ENCODE peak calls at places on chromosomes 16 and 17, in nine cellular contexts. E is nephron progenitor cell; W is MCF 10A; U is foreskin fibroblast; O is RWPE1; D is CD8-positive, alpha-beta T cell; S is GM10248; Y is AG09309; M is ascending aorta. F is an unnamed sample.

GRCh38 chr17:78789663-78790181 is 7.6 kb upstream of the CYTH1 start:
- DNase-seq in E (no peak), W (no peak), U (peak), O (no peak), D (peak), S (no peak), Y (peak), M (no peak), F (no peak)

GRCh38 chr17:61285483-61286320 is 113.9 kb upstream of the TBX2 start:
- DNase-seq in E (no peak), W (peak), U (peak), O (no peak), D (no peak), S (no peak), Y (peak), M (no peak), F (no peak)

GRCh38 chr17:27898096-27898495 is 4.9 kb upstream of the LYRM9 start:
- DNase-seq in E (no peak), W (no peak), U (no peak), O (no peak), D (no peak), S (no peak), Y (no peak), M (no peak), F (no peak)

GRCh38 chr17:44878627-44879221 is 20.5 kb downstream of the EFTUD2 start:
- DNase-seq in E (peak), W (peak), U (peak), O (peak), D (no peak), S (peak), Y (no peak), M (no peak), F (no peak)

GRCh38 chr16:51146256-51146924 is 4.7 kb downstream of the SALL1 start:
- DNase-seq in E (no peak), W (no peak), U (no peak), O (no peak), D (no peak), S (no peak), Y (no peak), M (no peak), F (no peak)

GRCh38 chr17:46727572-46728348 is 90.7 kb downstream of the WNT3 start:
- DNase-seq in E (no peak), W (no peak), U (peak), O (peak), D (no peak), S (no peak), Y (peak), M (no peak), F (no peak)

GRCh38 chr17:51365090-51365489 is 104.7 kb downstream of the UTP18 start:
- DNase-seq in E (no peak), W (no peak), U (no peak), O (no peak), D (no peak), S (no peak), Y (no peak), M (no peak), F (no peak)

GRCh38 chr16:65249768-65250167 is 127.9 kb upstream of the CDH11 start:
- DNase-seq in E (peak), W (no peak), U (no peak), O (no peak), D (no peak), S (no peak), Y (no peak), M (peak), F (no peak)

GRCh38 chr17:50184611-50185398 is 16.6 kb downstream of the COL1A1 start:
- DNase-seq in E (no peak), W (peak), U (peak), O (peak), D (no peak), S (peak), Y (no peak), M (peak), F (no peak)

GRCh38 chr17:15091825-15092224 is 173.3 kb downstream of the PMP22 start:
- DNase-seq in E (no peak), W (peak), U (no peak), O (peak), D (no peak), S (no peak), Y (no peak), M (no peak), F (no peak)
- TF ChIP-seq CTCF in E (no peak), W (peak), U (peak), O (peak), D (no peak), S (no peak), Y (peak), M (no peak), F (no peak)

GRCh38 chr17:67474081-67474661 is 97.1 kb downstream of the PITPNC1 start:
- DNase-seq in E (no peak), W (peak), U (peak), O (no peak), D (peak), S (no peak), Y (peak), M (no peak), F (no peak)
- TF ChIP-seq CTCF in E (no peak), W (no peak), U (no peak), O (no peak), D (no peak), S (no peak), Y (peak), M (no peak), F (no peak)

GRCh38 chr16:18059577-18059976 is 277.0 kb downstream of the NPIPA8 start:
- DNase-seq in E (no peak), W (no peak), U (no peak), O (no peak), D (no peak), S (no peak), Y (no peak), M (no peak), F (no peak)

GRCh38 chr16:18059089-18059488 is 277.4 kb downstream of the NPIPA8 start:
- DNase-seq in E (no peak), W (no peak), U (no peak), O (no peak), D (no peak), S (no peak), Y (no peak), M (no peak), F (no peak)

GRCh38 chr16:18068477-18068876 is 268.1 kb downstream of the NPIPA8 start:
- DNase-seq in E (no peak), W (no peak), U (no peak), O (no peak), D (no peak), S (no peak), Y (no peak), M (no peak), F (no peak)

DNA sequence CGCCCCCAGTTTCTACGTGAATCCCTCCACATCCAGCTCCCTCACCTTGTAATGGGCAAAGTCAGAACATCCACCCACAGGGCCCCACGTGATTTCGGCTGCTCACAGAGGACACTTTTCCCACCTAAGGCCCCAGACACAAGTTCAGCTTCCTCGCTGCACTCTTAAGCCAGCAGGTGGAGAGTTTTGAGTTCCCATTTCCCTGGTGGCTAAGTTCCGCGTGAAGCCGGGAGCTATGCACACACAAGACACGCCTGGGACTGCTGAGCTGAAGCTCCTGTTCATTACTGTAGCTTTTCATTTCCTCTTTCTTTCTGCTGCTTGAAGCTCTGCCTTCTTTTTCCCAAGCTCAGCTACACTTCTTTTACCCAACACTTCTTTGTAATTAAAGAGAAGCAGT is 273.8 kb downstream of the NPIPA8 start:
- DNase-seq in E (no peak), W (no peak), U (no peak), O (no peak), D (no peak), S (no peak), Y (no peak), M (no peak), F (no peak)
- TF ChIP-seq CTCF in E (no peak), W (no peak), U (no peak), O (no peak), D (no peak), S (no peak), Y (no peak), M (no peak), F (no peak)

GRCh38 chr17:16419074-16419928 is 3.9 kb downstream of the TRPV2 start:
- DNase-seq in E (no peak), W (peak), U (peak), O (peak), D (no peak), S (peak), Y (peak), M (no peak), F (no peak)

GRCh38 chr17:16418684-16419066 is 3.3 kb downstream of the TRPV2 start:
- DNase-seq in E (no peak), W (no peak), U (no peak), O (no peak), D (no peak), S (no peak), Y (no peak), M (no peak), F (no peak)

GRCh38 chr17:16417896-16418683 is 2.7 kb downstream of the TRPV2 start:
- DNase-seq in E (no peak), W (no peak), U (no peak), O (no peak), D (no peak), S (no peak), Y (no peak), M (no peak), F (no peak)

GRCh38 chr17:16417399-16417798 is 2.0 kb downstream of the TRPV2 start:
- DNase-seq in E (no peak), W (no peak), U (no peak), O (no peak), D (no peak), S (no peak), Y (no peak), M (no peak), F (no peak)

DNA sequence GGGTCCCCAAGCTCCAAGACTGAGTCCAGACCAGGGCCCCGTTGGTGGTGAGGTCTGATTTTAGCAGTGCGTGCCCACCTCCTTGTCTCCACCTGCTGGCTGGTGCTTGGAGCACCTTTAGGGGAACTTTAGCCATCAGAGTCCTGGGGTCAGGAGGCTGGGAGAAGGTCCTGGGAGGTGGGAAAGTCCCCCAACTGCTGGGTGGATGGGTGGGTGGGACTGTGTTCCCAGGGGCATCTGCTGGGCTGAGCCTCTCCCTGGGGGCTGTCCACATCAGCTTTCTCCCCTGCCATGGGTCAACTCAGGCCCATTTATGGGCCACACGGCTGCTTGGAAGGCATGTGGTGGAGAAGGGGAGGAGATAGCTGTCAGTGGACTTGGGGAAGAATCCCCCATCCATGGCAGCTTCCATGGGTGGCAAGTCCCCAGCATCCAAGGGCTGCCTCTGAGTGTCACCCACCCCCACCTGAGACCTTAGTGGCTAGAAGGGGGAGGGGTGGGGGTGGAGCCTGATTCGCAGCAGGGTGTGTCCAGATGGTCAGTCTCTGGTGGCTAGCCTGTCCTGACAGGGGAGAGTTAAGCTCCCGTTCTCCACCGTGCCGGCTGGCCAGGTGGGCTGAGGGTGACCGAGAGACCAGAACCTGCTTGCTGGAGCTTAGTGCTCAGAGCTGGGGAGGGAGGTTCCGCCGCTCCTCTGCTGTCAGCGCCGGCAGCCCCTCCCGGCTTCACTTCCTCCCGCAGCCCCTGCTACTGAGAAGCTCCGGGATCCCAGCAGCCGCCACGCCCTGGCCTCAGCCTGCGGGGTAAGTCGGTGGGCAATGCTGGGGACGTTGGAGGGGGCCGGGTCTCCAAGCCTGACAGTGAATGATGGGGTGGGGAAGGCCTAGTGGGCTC is at the start of gene TRPV2:
- DNase-seq in E (peak), W (peak), U (no peak), O (no peak), D (peak), S (peak), Y (no peak), M (no peak), F (peak)
- TF ChIP-seq CTCF in E (no peak), W (no peak), U (no peak), O (no peak), D (peak), S (peak), Y (peak), M (no peak), F (peak)

GRCh38 chr16:88763502-88764053 is 21.4 kb downstream of the PIEZO1 start:
- DNase-seq in E (peak), W (no peak), U (no peak), O (no peak), D (no peak), S (no peak), Y (no peak), M (no peak), F (no peak)
- TF ChIP-seq CTCF in E (no peak), W (no peak), U (no peak), O (no peak), D (no peak), S (no peak), Y (no peak), M (no peak), F (no peak)

DNA sequence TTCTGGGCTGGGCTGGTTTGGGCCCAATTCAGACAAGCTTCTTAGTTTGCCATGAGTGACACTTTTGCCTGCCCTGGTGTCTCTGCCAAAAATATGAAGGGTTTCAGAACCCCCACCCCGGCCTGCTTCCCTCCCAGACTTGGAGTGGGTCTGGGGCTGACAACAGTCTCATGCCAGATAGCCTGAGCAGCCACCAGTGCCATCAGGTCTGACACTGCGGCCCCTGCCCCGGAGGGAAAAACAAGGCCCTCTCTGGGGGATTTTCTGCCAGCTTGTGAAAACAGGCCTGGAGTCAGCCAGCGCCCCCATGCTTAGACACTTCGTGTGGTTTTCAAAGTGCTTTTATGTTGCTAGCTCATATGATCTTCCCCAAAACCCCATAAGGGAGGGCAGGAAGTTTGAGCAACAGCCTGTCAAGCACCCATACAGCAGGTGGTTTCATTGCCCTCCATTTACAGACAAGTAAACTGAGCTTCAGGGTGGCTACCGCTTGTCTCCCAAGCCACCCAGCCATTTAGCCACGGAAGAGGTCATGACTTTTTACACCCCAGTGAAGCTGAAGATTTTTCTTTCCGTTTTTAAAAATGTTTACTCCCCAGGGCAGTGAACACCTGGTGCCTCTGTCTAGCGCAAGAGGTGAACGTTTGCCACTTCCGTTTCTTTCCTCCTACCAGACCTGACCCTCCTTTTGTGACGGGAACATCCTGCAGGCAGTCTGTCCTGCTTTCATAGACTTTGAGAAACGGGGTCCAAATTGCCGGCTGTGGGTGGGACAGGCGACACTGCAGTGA is 300.6 kb downstream of the SEC14L1 start:
- DNase-seq in E (no peak), W (no peak), U (no peak), O (no peak), D (peak), S (peak), Y (no peak), M (no peak), F (peak)
- TF ChIP-seq CTCF in E (no peak), W (no peak), U (no peak), O (no peak), D (no peak), S (peak), Y (no peak), M (no peak), F (no peak)

DNA sequence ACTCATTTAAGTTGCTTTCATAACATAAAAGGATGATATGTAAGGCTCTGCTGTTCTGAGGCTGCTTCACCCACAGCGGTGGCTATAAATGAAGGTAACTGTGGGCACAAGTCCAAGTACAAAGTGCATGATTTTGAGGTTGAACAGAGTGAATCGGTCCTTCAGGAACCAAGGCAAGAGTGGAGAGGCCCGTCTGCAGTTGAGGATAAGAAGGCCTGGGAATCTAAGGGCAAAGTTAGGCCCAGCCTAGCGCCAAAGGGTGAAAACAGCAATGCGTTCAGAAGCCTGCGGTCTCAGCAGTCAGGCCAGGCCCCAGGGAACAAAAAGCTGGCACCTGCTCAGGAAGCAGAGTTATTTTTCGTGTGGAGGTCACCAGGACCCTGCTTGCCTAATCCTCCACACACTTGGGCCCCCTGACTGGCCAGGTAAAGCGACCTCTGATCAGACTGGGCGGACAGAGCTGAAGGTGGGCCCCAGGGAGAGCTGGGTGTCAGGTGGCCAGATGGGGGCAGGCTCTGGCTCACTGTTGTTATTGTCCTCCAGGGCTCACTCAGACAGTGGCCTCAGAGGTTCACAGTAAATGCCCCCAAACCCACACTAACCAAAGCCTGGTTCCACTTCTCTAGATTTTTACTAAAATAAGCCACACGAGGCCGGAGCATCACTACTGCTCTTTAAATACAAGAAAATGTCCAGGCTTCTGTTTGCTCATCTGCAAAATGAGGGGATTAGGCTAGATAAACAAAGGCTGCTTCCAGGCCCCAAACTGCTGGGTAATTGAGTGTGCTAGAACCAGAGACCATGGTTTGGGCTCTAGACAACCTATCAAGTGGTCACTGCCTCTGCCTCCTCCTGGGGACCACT is 46.4 kb downstream of the TEX2 start:
- DNase-seq in E (no peak), W (peak), U (no peak), O (no peak), D (no peak), S (peak), Y (no peak), M (no peak), F (no peak)
- TF ChIP-seq CTCF in E (no peak), W (no peak), U (no peak), O (no peak), D (no peak), S (peak), Y (no peak), M (no peak), F (no peak)

GRCh38 chr16:680625-680945 is 375 bp downstream of the STUB1 start:
- DNase-seq in E (no peak), W (no peak), U (no peak), O (no peak), D (no peak), S (no peak), Y (no peak), M (no peak), F (no peak)

GRCh38 chr16:682493-683395 is 1.4 kb downstream of the JMJD8 start:
- DNase-seq in E (no peak), W (no peak), U (no peak), O (no peak), D (no peak), S (no peak), Y (no peak), M (no peak), F (no peak)

GRCh38 chr16:681746-682427 is 1.7 kb downstream of the STUB1 start:
- DNase-seq in E (no peak), W (peak), U (no peak), O (no peak), D (no peak), S (no peak), Y (no peak), M (no peak), F (no peak)

GRCh38 chr16:679808-680624 is at the start of gene STUB1:
- DNase-seq in E (peak), W (peak), U (peak), O (peak), D (peak), S (peak), Y (no peak), M (no peak), F (peak)

GRCh38 chr16:680967-681745 is 946 bp downstream of the STUB1 start:
- DNase-seq in E (no peak), W (peak), U (peak), O (no peak), D (no peak), S (no peak), Y (no peak), M (no peak), F (no peak)
- TF ChIP-seq CTCF in E (no peak), W (no peak), U (no peak), O (no peak), D (no peak), S (peak), Y (no peak), M (no peak), F (no peak)

DNA sequence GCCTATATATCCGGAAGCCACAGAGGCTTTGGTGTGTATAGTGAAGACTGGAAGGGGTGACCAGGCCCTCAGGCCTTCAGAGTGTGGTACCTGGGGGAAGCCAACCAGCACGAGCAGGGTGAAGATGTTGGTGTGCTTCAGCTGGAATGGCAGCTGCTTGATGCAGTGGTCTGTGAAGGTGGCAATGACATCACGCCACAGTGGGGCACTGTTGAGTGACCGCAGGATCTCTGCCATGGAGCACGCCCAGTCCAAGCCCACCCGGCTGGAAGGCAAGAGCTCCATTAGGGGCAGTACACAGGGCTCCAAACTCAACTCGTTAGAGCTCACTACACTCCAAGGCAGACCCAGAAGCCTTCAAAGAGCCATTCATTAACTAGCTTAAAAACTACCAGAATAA is 68.5 kb upstream of the ATP2A3 start:
- DNase-seq in E (no peak), W (no peak), U (no peak), O (no peak), D (no peak), S (no peak), Y (no peak), M (no peak), F (no peak)
- TF ChIP-seq CTCF in E (no peak), W (no peak), U (no peak), O (no peak), D (no peak), S (no peak), Y (no peak), M (no peak), F (no peak)